ENCODE peak calls at places on chromosomes 1 and 21, in four cellular contexts. One of them, this sample, is unnamed. For H3K4me1, the result is how much of the 10 kb centered on the place peaks cover.

GRCh38 chr1:108590436-108590835 is 30.5 kb downstream of the EEIG2 start:
- DNase-seq in breast epithelium: no peak
- DNase-seq in BE2C: no peak
- DNase-seq in pancreas: no peak
- DNase-seq in this sample: no peak

GRCh38 chr1:86778510-86779218 is 74.3 kb downstream of the SH3GLB1 start:
- DNase-seq in breast epithelium: no peak
- DNase-seq in BE2C: no peak
- DNase-seq in pancreas: no peak
- DNase-seq in this sample: no peak

GRCh38 chr1:207067695-207068094 is 14.6 kb downstream of the PFKFB2 start:
- DNase-seq in breast epithelium: no peak
- DNase-seq in BE2C: no peak
- DNase-seq in pancreas: no peak
- DNase-seq in this sample: no peak

GRCh38 chr1:227945891-227946623 is 1.7 kb downstream of the WNT9A start:
- DNase-seq in breast epithelium: peak
- DNase-seq in BE2C: peak
- DNase-seq in pancreas: peak
- DNase-seq in this sample: peak

GRCh38 chr1:107941123-107941522 is 23.9 kb downstream of the VAV3 start:
- DNase-seq in breast epithelium: no peak
- DNase-seq in BE2C: no peak
- DNase-seq in pancreas: no peak
- DNase-seq in this sample: no peak

GRCh38 chr1:147492207-147492606 is 49.1 kb upstream of the BCL9 start:
- DNase-seq in breast epithelium: no peak
- DNase-seq in BE2C: no peak
- DNase-seq in pancreas: no peak
- DNase-seq in this sample: no peak

GRCh38 chr1:44237721-44238457 is 24.6 kb downstream of the DMAP1 start:
- DNase-seq in breast epithelium: no peak
- DNase-seq in BE2C: peak
- DNase-seq in pancreas: no peak
- DNase-seq in this sample: peak

GRCh38 chr1:21323091-21323490 is 32.8 kb upstream of the ECE1 start:
- DNase-seq in breast epithelium: no peak
- DNase-seq in BE2C: no peak
- DNase-seq in pancreas: no peak
- DNase-seq in this sample: peak

GRCh38 chr1:183989078-183989577 is 48.4 kb downstream of the COLGALT2 start:
- DNase-seq in breast epithelium: no peak
- DNase-seq in BE2C: no peak
- DNase-seq in pancreas: no peak
- DNase-seq in this sample: peak

GRCh38 chr1:99648107-99648506 is 2.2 kb downstream of the PALMD start:
- DNase-seq in breast epithelium: no peak
- DNase-seq in BE2C: peak
- DNase-seq in pancreas: peak
- DNase-seq in this sample: peak

GRCh38 chr1:229841230-229841629 is 215.2 kb downstream of the URB2 start:
- DNase-seq in breast epithelium: no peak
- DNase-seq in BE2C: no peak
- DNase-seq in pancreas: no peak
- DNase-seq in this sample: no peak

GRCh38 chr1:38076038-38076437 is 29.4 kb upstream of the POU3F1 start:
- DNase-seq in breast epithelium: no peak
- DNase-seq in BE2C: no peak
- DNase-seq in pancreas: no peak
- DNase-seq in this sample: no peak

GRCh38 chr1:188872376-188872775 is 1605.3 kb downstream of the BRINP3 start:
- DNase-seq in breast epithelium: no peak
- DNase-seq in BE2C: no peak
- DNase-seq in pancreas: no peak
- DNase-seq in this sample: no peak

GRCh38 chr21:46634966-46635323 is 529 bp upstream of the PRMT2 start:
- DNase-seq in breast epithelium: no peak
- DNase-seq in BE2C: peak
- DNase-seq in pancreas: peak
- DNase-seq in this sample: peak

GRCh38 chr1:36212782-36213181 is 11.5 kb upstream of the THRAP3 start:
- DNase-seq in breast epithelium: no peak
- DNase-seq in BE2C: no peak
- DNase-seq in pancreas: no peak
- DNase-seq in this sample: no peak

DNA sequence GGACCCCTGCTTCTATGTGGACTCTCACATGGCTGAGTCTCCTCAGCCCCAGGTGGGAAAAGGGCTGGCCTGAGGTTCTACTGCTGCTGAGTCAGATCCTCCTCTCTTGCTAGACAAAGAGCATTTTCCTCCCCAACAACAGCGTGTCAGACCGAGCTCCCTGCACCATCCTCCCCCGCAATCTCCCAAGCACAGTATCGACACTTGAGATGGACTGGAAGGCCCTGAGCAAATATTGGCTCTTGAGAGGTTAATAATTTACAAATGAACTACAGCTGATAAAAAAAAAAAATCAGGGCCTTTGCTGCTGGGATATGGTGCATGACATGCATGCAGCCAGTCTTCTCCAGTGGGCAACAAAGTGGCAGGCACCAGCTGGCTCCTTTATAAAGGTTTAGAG is 55.5 kb upstream of the CAMK1G start:
- DNase-seq in breast epithelium: no peak
- DNase-seq in BE2C: no peak
- DNase-seq in pancreas: peak
- DNase-seq in this sample: no peak
- TF ChIP-seq CTCF in breast epithelium: no peak
- TF ChIP-seq CTCF in BE2C: no peak
- TF ChIP-seq CTCF in pancreas: no peak
- TF ChIP-seq CTCF in this sample: no peak

GRCh38 chr1:240092301-240093119 is 827 bp downstream of the FMN2 start:
- DNase-seq in breast epithelium: no peak
- DNase-seq in BE2C: peak
- DNase-seq in pancreas: no peak
- DNase-seq in this sample: peak

GRCh38 chr1:240091614-240092300 is at the start of gene FMN2:
- DNase-seq in breast epithelium: no peak
- DNase-seq in BE2C: peak
- DNase-seq in pancreas: no peak
- DNase-seq in this sample: no peak

GRCh38 chr1:240091201-240091600 is 482 bp upstream of the FMN2 start:
- DNase-seq in breast epithelium: no peak
- DNase-seq in BE2C: no peak
- DNase-seq in pancreas: no peak
- DNase-seq in this sample: no peak

GRCh38 chr1:240094043-240094722 is 2.5 kb downstream of the FMN2 start:
- DNase-seq in breast epithelium: no peak
- DNase-seq in BE2C: no peak
- DNase-seq in pancreas: no peak
- DNase-seq in this sample: no peak

DNA sequence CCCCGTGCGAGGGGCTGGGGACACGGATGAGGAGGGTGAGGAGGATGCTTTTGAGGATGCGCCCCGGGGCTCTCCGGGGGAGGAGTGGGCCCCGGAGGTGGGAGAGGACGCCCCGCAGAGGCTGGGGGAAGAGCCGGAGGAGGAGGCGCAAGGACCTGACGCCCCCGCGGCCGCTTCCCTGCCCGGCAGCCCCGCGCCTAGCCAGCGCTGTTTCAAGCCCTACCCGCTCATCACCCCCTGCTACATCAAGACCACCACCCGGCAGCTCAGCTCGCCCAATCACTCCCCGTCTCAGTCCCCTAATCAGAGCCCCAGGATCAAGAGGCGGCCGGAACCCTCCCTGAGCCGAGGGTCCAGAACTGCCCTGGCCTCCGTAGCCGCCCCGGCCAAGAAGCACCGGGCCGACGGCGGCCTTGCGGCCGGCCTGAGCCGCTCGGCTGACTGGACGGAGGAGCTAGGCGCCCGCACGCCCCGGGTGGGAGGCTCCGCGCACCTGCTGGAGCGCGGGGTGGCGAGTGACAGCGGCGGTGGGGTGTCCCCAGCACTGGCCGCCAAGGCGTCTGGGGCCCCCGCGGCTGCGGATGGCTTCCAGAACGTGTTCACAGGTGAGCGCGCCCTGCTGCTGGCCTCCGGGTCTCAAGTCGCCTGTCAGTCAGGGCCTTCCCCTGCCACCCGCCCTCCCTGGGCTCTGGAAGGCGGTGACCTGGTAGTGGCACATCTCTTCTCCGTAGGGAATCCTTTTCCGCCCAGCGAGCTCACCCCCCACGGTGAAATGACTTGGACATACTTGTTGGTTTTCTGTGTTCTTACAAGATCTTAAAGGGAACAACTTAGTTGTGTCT is 1.7 kb downstream of the FMN2 start:
- DNase-seq in breast epithelium: no peak
- DNase-seq in BE2C: peak
- DNase-seq in pancreas: no peak
- DNase-seq in this sample: no peak
- H3K4me1 ChIP-seq in breast epithelium: under half
- H3K4me1 ChIP-seq in BE2C: under half
- H3K4me1 ChIP-seq in pancreas: under half
- H3K4me1 ChIP-seq in this sample: under half

DNA sequence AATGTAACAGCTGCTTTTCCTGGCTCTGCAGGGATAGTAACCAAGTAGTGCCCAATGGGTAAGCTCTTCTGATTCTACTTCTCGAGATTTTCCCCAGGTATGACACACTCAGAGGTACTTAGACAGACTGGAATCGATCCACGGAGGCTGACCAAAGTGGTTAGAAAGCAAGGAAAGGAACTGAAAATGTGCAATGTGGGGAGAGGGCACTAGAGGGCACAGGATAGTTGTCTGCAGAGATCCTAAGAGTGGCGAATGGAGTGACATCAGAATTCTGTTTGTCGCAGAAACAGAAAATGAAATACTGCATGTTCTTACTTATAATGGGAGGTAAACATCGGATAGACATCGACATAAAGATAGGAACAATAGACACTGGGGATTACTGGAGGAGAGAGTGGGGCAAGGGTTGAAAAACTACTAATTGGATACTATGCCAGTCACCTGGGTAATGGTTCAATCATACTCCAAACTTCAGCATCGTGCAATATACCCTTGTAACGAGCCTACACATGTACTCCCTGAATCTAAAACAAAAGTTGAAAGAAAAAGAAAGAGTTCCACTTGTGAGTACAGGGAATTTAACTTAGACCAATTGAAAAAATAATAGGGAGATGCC is 23.3 kb downstream of the CYP2J2 start:
- DNase-seq in breast epithelium: no peak
- DNase-seq in BE2C: peak
- DNase-seq in pancreas: no peak
- DNase-seq in this sample: no peak
- TF ChIP-seq CTCF in breast epithelium: peak
- TF ChIP-seq CTCF in BE2C: peak
- TF ChIP-seq CTCF in pancreas: peak
- TF ChIP-seq CTCF in this sample: peak

GRCh38 chr1:2136836-2137235 is 57.7 kb downstream of the FAAP20 start:
- DNase-seq in breast epithelium: no peak
- DNase-seq in BE2C: no peak
- DNase-seq in pancreas: no peak
- DNase-seq in this sample: no peak
- H3K4me1 ChIP-seq in breast epithelium: under half
- H3K4me1 ChIP-seq in BE2C: under half
- H3K4me1 ChIP-seq in pancreas: under half
- H3K4me1 ChIP-seq in this sample: under half

GRCh38 chr1:26695417-26696190 is at the start of gene ARID1A:
- DNase-seq in breast epithelium: peak
- DNase-seq in BE2C: peak
- DNase-seq in pancreas: peak
- DNase-seq in this sample: peak
- TF ChIP-seq CTCF in breast epithelium: no peak
- TF ChIP-seq CTCF in BE2C: no peak
- TF ChIP-seq CTCF in pancreas: no peak
- TF ChIP-seq CTCF in this sample: peak

GRCh38 chr1:96366516-96366915 is 355.1 kb upstream of the PTBP2 start:
- DNase-seq in breast epithelium: no peak
- DNase-seq in BE2C: no peak
- DNase-seq in pancreas: no peak
- DNase-seq in this sample: no peak
- H3K4me1 ChIP-seq in breast epithelium: under half
- H3K4me1 ChIP-seq in BE2C: under half
- H3K4me1 ChIP-seq in pancreas: under half
- H3K4me1 ChIP-seq in this sample: under half

This sample was measured in heart left ventricle.